ENCODE peak calls at places on chromosomes 1 and 21, in seven cellular contexts. A is neural crest cell, C is Calu3, K is progenitor cell of endocrine pancreas, D is fibroblast of mammary gland, R is left ventricle myocardium inferior, E is OCI-LY7. G is an unnamed sample.

GRCh38 chr21:23093259-23093658 is 2095.1 kb downstream of the NCAM2 start:
- DNase-seq in A (no peak), C (no peak), K (no peak), D (no peak), R (no peak), E (no peak), G (no peak)

GRCh38 chr21:31442339-31442738 is 98.3 kb upstream of the TIAM1 start:
- DNase-seq in A (no peak), C (no peak), K (no peak), D (no peak), R (no peak), E (no peak), G (no peak)

GRCh38 chr1:157181790-157182189 is 43.6 kb upstream of the ETV3 start:
- DNase-seq in A (peak; percentile 18), C (no peak), K (no peak), D (no peak), R (no peak), E (no peak), G (no peak)

GRCh38 chr21:25005388-25005787 is 601.9 kb downstream of the MRPL39 start:
- DNase-seq in A (no peak), C (no peak), K (no peak), D (peak; percentile 48), R (no peak), E (no peak), G (no peak)

GRCh38 chr1:192130175-192130574 is 28.1 kb upstream of the RGS18 start:
- DNase-seq in A (no peak), C (no peak), K (no peak), D (no peak), R (no peak), E (no peak), G (no peak)

GRCh38 chr1:30639881-30640452 is 83.4 kb downstream of the MATN1 start:
- DNase-seq in A (no peak), C (no peak), K (no peak), D (no peak), R (no peak), E (no peak), G (no peak)

GRCh38 chr1:18852501-18852900 is 7.0 kb downstream of the TAS1R2 start:
- DNase-seq in A (no peak), C (no peak), K (no peak), D (no peak), R (no peak), E (no peak), G (no peak)

GRCh38 chr1:161100534-161100933 is 2.4 kb downstream of the KLHDC9 start:
- DNase-seq in A (no peak), C (no peak), K (no peak), D (no peak), R (no peak), E (no peak), G (no peak)

GRCh38 chr1:63659448-63659847 is 66.2 kb downstream of the PGM1 start:
- DNase-seq in A (no peak), C (no peak), K (no peak), D (no peak), R (no peak), E (no peak), G (no peak)

GRCh38 chr1:89953072-89953626 is 41.8 kb upstream of the ZNF326 start:
- DNase-seq in A (no peak), C (peak; percentile 80), K (no peak), D (peak; percentile 89), R (no peak), E (peak; percentile 38), G (peak; percentile 16)

GRCh38 chr1:222896630-222897526 is 82.0 kb downstream of the DISP1 start:
- DNase-seq in A (no peak), C (no peak), K (no peak), D (peak; percentile 73), R (no peak), E (no peak), G (no peak)

GRCh38 chr1:71191520-71191919 is 110.7 kb upstream of the ZRANB2 start:
- DNase-seq in A (no peak), C (no peak), K (no peak), D (no peak), R (no peak), E (no peak), G (no peak)

GRCh38 chr1:165900576-165901380 is 73.4 kb downstream of the UCK2 start:
- DNase-seq in A (no peak), C (no peak), K (no peak), D (no peak), R (no peak), E (no peak), G (no peak)

GRCh38 chr1:41537257-41537656 is 52.8 kb upstream of the EDN2 start:
- DNase-seq in A (no peak), C (no peak), K (no peak), D (peak; percentile 79), R (no peak), E (peak; percentile 21), G (no peak)

GRCh38 chr1:162709870-162710269 is 77.6 kb downstream of the DDR2 start:
- DNase-seq in A (no peak), C (no peak), K (no peak), D (peak; percentile 52), R (no peak), E (no peak), G (no peak)

GRCh38 chr21:29362758-29363157 is 64.0 kb downstream of the BACH1 start:
- DNase-seq in A (no peak), C (no peak), K (no peak), D (no peak), R (no peak), E (no peak), G (no peak)

GRCh38 chr21:29365636-29366305 is 67.0 kb downstream of the BACH1 start:
- DNase-seq in A (no peak), C (no peak), K (no peak), D (no peak), R (no peak), E (no peak), G (no peak)

GRCh38 chr21:29359718-29360117 is 61.0 kb downstream of the BACH1 start:
- DNase-seq in A (no peak), C (no peak), K (no peak), D (no peak), R (no peak), E (no peak), G (no peak)

GRCh38 chr21:29366532-29366931 is 67.8 kb downstream of the BACH1 start:
- DNase-seq in A (no peak), C (no peak), K (no peak), D (no peak), R (no peak), E (no peak), G (no peak)

DNA sequence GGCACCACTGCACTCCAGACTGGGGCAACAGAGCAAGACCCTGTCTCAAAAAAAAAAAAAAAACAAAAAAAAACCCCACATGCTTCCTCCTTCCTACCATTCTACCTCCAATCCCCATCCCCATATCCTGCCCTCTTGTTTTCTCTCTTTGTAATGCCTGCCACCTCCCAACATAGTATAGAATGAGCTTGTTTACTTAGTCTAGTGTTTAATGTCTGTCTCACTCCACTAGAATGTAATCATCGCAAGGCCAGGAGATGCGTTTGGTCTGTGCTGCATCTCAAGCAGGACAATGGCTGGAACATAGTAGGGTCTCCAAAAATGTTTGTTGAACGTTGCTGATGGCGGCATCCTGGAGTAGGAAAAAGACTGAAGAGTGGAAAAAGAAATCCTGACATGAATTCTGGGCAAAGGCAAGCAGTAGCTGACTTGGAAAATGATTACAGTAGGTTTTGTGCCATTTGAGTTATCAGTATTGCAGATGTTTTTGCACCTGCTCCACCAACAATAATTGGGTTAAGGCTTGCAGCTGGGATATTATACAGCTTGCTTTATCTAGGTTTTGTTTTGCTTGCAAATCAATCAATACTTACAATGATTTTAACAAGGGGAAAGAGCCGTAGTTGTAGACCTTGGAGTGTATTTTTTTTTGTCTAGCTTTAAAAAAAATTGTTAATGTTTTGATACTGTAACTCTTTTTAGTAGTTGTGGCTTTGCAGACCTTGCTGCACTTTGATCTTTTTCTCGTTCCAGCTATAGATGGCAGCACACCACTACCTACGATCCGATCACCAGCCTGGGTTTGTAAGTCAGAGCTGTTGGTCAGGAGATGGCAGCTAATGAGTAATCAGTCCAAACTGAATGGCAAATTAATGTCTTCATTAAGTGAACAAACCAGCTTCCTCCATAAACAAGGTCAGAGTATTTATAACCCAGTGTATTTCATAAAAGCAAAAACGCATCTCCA is 62.4 kb downstream of the BACH1 start:
- DNase-seq in A (no peak), C (peak; percentile 12), K (no peak), D (no peak), R (no peak), E (peak; percentile 9), G (no peak)
- TF ChIP-seq CTCF in A (peak; percentile 51), C (no peak), K (peak; percentile 42), D (no peak), R (no peak), E (peak; percentile 54), G (no peak)

GRCh38 chr21:41045534-41046268 is 122.3 kb upstream of the BACE2 start:
- DNase-seq in A (peak; percentile 37), C (peak; percentile 12), K (peak; percentile 45), D (no peak), R (no peak), E (no peak), G (peak; percentile 45)
- TF ChIP-seq CTCF in A (peak; percentile 69), C (peak; percentile 39), K (peak; percentile 69), D (no peak), R (peak; percentile 54), E (no peak), G (peak; percentile 56)

DNA sequence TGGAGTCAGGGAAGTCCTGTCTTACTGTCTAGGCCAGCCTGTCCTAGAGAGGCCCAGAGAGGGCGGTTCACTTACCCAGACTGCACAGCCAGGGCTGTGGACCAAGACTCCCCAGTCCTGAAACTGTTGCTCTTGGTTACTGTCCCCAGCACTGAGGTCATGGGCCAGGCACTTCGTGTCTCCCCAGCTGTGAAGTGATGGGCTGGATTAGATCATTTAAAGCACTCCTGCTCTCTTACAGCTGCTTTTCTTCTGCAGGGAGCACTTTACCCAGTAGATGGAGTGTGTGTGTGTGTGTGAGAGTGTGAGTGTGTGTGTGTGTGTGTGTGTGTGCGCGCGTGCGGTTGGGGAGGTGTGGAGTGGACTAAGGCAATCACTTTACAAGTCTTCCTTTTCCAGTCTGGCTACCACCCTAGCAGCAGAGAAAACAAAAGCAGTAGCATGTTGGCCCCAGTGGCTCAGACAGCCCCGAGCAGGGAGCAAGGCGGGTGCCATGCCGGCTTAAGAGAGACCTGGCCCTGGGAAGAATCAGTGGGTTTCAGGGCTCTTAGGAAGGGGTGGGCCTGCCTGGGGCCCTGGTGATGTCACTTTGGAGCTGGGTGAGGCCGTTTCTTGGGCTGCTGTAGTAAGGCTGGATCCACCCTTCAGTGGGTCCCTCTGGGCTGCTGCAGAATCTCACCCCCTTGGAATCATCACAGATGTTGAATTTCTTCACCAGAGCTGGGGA is 2.4 kb downstream of the SPSB1 start:
- DNase-seq in A (no peak), C (no peak), K (no peak), D (peak; percentile 79), R (peak; percentile 47), E (peak; percentile 53), G (no peak)
- TF ChIP-seq CTCF in A (no peak), C (no peak), K (no peak), D (peak; percentile 21), R (no peak), E (peak; percentile 46), G (no peak)

GRCh38 chr1:208997726-208998312 is 585.7 kb upstream of the CAMK1G start:
- DNase-seq in A (no peak), C (no peak), K (no peak), D (peak; percentile 31), R (no peak), E (no peak), G (no peak)
- TF ChIP-seq CTCF in A (peak; percentile 54), C (peak; percentile 22), K (peak; percentile 43), D (peak; percentile 57), R (peak; percentile 21), E (peak; percentile 32), G (peak; percentile 37)

DNA sequence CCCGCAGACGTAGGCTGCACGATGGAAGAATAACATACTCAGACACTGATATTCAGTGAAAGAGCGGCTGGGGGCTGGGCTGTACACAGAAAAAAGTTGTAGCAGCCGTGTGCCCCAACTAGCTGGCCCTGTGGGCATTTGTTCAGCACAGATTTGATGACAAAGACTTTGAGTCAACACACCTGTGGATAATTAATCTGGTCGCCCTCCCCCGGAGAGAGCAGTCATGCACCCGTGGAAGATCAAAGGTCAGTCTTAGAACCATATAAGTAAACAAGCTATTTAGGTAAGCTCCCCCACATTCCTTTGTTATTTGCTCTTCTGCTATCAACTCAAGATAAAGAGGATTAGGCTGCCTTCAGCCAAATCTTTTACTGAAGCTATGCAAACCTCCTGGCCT is 148.4 kb upstream of the HMCN1 start:
- DNase-seq in A (no peak), C (peak; percentile 68), K (no peak), D (no peak), R (no peak), E (no peak), G (no peak)
- TF ChIP-seq CTCF in A (no peak), C (no peak), K (no peak), D (no peak), R (no peak), E (no peak), G (no peak)

G was measured in endothelial cell.